ENCODE peak calls at places on chromosomes 13 and 19, in five cellular contexts. Y, H, K, N and R are unnamed samples.

GRCh38 chr13:90375851-90376250 is 971.6 kb upstream of the MIR17HG start:
- DNase-seq in Y (no peak), H (no peak), K (no peak), N (no peak), R (no peak)

GRCh38 chr13:32840840-32841713 is 175.1 kb upstream of the KL start:
- DNase-seq in Y (no peak), H (no peak), K (no peak), N (no peak), R (peak; percentile 52)

GRCh38 chr19:1068111-1069001 is 1.4 kb downstream of the ARHGAP45 start:
- DNase-seq in Y (no peak), H (peak; percentile 79), K (peak; percentile 51), N (peak; percentile 84), R (no peak)

GRCh38 chr13:59801107-59801880 is 362.4 kb downstream of the DIAPH3 start:
- DNase-seq in Y (no peak), H (no peak), K (no peak), N (no peak), R (no peak)

GRCh38 chr19:54096642-54097106 is 3.9 kb downstream of the OSCAR start:
- DNase-seq in Y (no peak), H (no peak), K (no peak), N (peak; percentile 35), R (no peak)

GRCh38 chr13:73952683-73953082 is 181.5 kb downstream of the KLF12 start:
- DNase-seq in Y (no peak), H (no peak), K (no peak), N (no peak), R (no peak)

GRCh38 chr19:374886-375235 is 30.3 kb upstream of the MIER2 start:
- DNase-seq in Y (no peak), H (no peak), K (no peak), N (no peak), R (no peak)

GRCh38 chr13:65966991-65967451 is 1263.1 kb downstream of the PCDH9 start:
- DNase-seq in Y (peak; percentile 5), H (no peak), K (no peak), N (no peak), R (no peak)

GRCh38 chr13:75961911-75962310 is 325.8 kb downstream of the LMO7 start:
- DNase-seq in Y (no peak), H (no peak), K (no peak), N (no peak), R (no peak)
- H3K4me3 ChIP-seq in Y (no peak overlapping the region), H (no peak overlapping the region), K (no peak overlapping the region), N (no peak overlapping the region), R (no peak overlapping the region)

GRCh38 chr19:34964598-34964997 is 569 bp upstream of the ZNF792 start:
- DNase-seq in Y (no peak), H (no peak), K (no peak), N (no peak), R (no peak)
- H3K4me3 ChIP-seq in Y (no peak overlapping the region), H (no peak overlapping the region), K (no peak overlapping the region), N (no peak overlapping the region), R (no peak overlapping the region)

GRCh38 chr19:6719540-6719861 is 949 bp downstream of the C3 start:
- DNase-seq in Y (no peak), H (no peak), K (no peak), N (no peak), R (no peak)
- H3K4me3 ChIP-seq in Y (no peak overlapping the region), H (no peak overlapping the region), K (no peak overlapping the region), N (no peak overlapping the region), R (no peak overlapping the region)

GRCh38 chr13:27966641-27967202 is 2.4 kb downstream of the CDX2 start:
- DNase-seq in Y (no peak), H (no peak), K (no peak), N (no peak), R (no peak)
- H3K4me3 ChIP-seq in Y (no peak overlapping the region), H (no peak overlapping the region), K (no peak overlapping the region), N (no peak overlapping the region), R (no peak overlapping the region)